ENCODE peak calls at places on chromosomes 11 and 22, in seven cellular contexts. R is bronchial epithelial cell, V is upper lobe of right lung, M is right cardiac atrium, J is fibroblast of lung, U is cardiac muscle cell, A is breast epithelium. H is an unnamed sample. For H3K27me3, the result is how much of the 10 kb centered on the place peaks cover.

GRCh38 chr11:926341-926916 is 759 bp downstream of the AP2A2 start:
- DNase-seq in A (no peak), R (peak), U (peak), V (no peak), M (peak), J (peak), H (no peak)

GRCh38 chr11:76206327-76207081 is at the start of gene WNT11:
- DNase-seq in J (peak), A (no peak), U (peak), V (peak), R (no peak), M (peak), H (peak)

GRCh38 chr11:3138178-3139085 is 26.7 kb downstream of the OSBPL5 start:
- DNase-seq in V (peak), M (peak), J (no peak), R (no peak), A (no peak), U (no peak), H (no peak)

GRCh38 chr22:44638966-44639739 is 62.9 kb upstream of the PRR5 start:
- DNase-seq in M (peak), J (no peak), R (no peak), U (peak), V (peak), A (peak), H (no peak)

GRCh38 chr22:32854351-32854804 is 52.9 kb downstream of the TIMP3 start:
- DNase-seq in A (no peak), R (no peak), U (no peak), V (no peak), J (peak), M (peak), H (no peak)

GRCh38 chr22:44739024-44739423 is 13.4 kb upstream of the ARHGAP8 start:
- DNase-seq in M (peak), R (no peak), A (no peak), J (no peak), V (no peak), U (no peak), H (no peak)

GRCh38 chr11:122743949-122744876 is 88.7 kb downstream of the UBASH3B start:
- DNase-seq in M (no peak), V (no peak), J (no peak), R (no peak), A (no peak), U (no peak), H (peak)

GRCh38 chr11:2089536-2090165 is 49.5 kb downstream of the IGF2 start:
- DNase-seq in R (peak), A (peak), M (no peak), J (peak), V (peak), U (peak), H (peak)

GRCh38 chr11:34299284-34299961 is 58.4 kb downstream of the ABTB2 start:
- DNase-seq in U (no peak), M (no peak), R (no peak), J (no peak), A (no peak), V (no peak), H (no peak)

GRCh38 chr11:74221816-74222215 is 50.7 kb downstream of the PPME1 start:
- DNase-seq in J (no peak), A (no peak), M (no peak), V (no peak), U (peak), R (no peak), H (no peak)

GRCh38 chr11:118910309-118911112 is 15.2 kb downstream of the BCL9L start:
- DNase-seq in U (peak), A (peak), V (peak), M (peak), R (peak), J (peak), H (no peak)

GRCh38 chr11:125925247-125925740 is 20.6 kb upstream of the VSIG10L2 start:
- DNase-seq in V (no peak), J (no peak), U (no peak), M (no peak), R (peak), A (no peak), H (no peak)

DNA sequence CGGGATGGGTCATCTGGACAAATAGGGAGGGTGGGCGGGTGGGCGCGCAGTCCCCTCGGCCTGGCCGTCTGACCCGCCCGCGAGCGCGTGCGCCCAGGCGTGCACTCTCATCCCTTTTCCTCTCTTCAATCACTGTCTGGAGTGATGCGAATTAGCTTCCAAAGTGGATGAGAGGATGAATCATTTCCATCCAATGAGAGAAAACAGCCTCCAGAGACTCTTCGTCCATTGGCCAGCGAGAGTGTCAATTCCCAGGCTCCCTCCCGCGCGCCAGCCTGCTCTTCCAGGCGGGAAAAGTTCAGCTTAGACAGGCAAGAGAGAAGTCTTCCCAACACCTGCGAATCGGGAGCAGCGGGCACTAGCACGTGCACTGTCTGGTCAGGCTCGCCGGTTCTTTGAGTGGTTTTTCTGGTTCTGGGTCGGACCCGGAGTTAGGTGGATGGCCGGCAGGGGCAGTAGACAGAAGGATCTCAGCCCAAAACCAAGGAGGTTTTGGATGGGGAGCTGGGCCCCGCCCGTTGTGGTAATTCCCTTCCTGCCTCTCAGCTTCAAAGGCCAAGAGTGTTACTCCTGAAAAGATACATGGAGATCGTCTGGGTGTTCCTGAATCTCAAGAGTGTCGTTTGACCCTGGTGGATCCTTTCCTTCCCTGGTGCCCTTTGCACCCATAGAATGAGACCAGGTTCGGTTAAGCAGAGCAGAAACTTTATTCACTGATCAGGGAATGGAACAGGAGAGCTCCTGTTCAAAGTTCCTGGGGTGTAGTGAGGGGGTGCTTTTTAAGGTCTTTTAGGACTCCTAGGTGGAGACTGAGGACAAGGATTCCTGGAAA is 33.4 kb upstream of the GLYATL1 start:
- DNase-seq in A (no peak), R (peak), U (peak), V (no peak), J (peak), M (peak), H (no peak)
- H3K27me3 ChIP-seq in A (under half), R (under half), U (half or more), V (half or more), J (under half), M (under half), H (under half)

GRCh38 chr22:48553119-48553518 is 1274.6 kb downstream of the BRD1 start:
- DNase-seq in M (no peak), J (no peak), A (no peak), V (no peak), U (no peak), R (no peak), H (no peak)

GRCh38 chr22:48551716-48552268 is 1275.9 kb downstream of the BRD1 start:
- DNase-seq in R (no peak), A (no peak), J (no peak), V (no peak), U (no peak), M (no peak), H (no peak)

GRCh38 chr22:48554893-48555552 is 1272.7 kb downstream of the BRD1 start:
- DNase-seq in A (no peak), J (no peak), U (no peak), V (no peak), M (no peak), R (no peak), H (no peak)

GRCh38 chr22:48555606-48556005 is 1272.1 kb downstream of the BRD1 start:
- DNase-seq in J (no peak), U (no peak), R (no peak), M (no peak), V (no peak), A (no peak), H (no peak)

DNA sequence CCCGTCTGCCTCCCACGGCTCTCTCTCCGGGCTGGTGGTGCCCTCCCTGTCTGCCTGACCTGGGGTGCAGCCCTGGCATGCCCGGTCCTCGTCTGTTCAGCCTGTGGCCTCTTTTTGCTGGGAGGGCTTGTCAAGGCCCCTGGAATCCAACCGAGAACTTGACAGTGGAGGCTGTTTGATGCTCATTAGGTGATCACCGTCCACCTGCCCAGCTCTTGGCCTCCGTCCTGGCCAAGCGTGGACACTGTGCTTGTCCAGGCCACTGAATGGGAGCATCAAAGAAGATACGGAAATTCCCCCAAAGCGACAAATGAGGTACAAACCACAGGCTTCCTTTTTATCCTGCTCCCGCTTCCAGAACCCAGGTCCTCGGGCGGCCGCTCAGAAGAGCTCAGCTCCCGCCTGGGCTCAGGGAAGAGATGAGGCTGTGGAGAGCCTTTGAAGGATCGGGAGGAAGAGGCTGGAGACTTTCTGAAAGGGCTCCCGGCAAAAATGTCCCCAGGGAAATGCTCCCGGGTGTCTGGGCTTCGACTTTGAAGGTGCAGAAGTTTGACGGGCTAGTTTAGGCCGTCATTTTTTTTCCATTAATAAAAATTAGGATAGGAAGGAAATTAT is 1273.9 kb downstream of the BRD1 start:
- DNase-seq in M (no peak), R (no peak), V (no peak), A (no peak), U (no peak), J (no peak), H (no peak)
- H3K27me3 ChIP-seq in M (under half), R (under half), V (under half), A (half or more), U (under half), J (under half), H (under half)

DNA sequence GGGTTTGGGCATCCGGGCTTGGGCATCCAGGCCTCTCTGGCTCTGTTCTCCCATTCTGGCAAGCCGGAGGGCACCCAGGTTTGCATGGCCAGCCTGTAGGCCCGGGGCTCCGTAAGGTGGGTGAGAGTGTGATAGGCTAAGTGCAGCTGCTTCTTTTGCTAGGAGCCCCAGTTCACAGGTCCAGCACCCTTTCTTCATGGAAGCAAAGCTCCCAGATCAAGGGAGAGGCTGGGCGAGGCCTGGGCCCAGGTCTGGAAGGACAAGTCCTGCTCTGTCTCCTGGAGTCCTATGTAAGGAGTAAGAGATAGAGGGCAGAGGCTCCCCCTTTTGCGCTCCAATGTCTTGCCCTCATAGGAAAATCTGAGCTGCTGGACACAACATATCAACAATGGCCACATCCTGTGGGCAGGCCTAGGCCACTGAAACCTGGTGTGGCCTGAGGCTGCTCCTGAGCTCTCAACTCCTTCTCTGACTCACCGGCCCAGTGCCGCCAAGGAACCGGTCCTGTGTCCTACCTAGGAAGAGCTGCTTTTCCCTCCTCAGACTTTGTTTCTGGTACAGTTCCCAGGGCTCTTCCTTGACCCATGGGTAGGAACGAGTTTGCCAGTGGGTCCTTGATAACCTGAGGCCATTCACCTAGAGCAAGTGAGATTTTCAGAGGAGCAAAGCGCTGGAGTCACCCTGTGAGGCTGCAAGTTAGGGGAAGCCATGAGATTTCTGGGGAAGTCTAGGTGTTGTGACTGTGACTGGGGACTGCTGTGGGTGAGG is 11.7 kb upstream of the PAX6 start:
- DNase-seq in A (no peak), J (no peak), R (no peak), V (no peak), U (no peak), M (no peak), H (no peak)
- H3K27me3 ChIP-seq in A (half or more), J (half or more), R (half or more), V (half or more), U (half or more), M (under half), H (under half)

GRCh38 chr11:62928011-62928410 is 6.8 kb upstream of the CHRM1 start:
- DNase-seq in A (no peak), V (no peak), U (no peak), M (no peak), J (no peak), R (no peak), H (no peak)
- H3K27me3 ChIP-seq in A (under half), V (half or more), U (under half), M (under half), J (under half), R (under half), H (under half)

DNA sequence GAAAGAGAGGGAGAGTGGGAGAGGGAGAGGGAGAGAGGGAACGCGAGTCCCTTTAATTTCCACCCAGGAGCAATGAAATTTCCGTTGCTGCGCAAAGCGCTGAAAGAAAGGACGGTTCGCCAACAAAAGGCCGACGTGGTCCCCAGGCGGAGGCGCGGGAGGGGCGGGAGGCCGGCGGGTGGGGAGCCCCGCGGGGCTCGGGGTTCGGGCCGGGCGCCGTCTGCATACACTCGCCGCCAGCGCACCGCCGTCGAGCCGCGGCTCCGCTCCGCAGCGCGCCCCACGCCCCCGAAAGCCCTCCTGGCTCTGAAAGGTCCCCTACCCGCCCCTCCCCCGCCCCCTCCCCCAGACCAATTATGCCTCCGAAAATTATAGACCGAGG is at the start of gene FGF3:
- DNase-seq in M (no peak), R (no peak), J (no peak), V (no peak), A (no peak), U (no peak), H (no peak)
- H3K27me3 ChIP-seq in M (under half), R (under half), J (under half), V (half or more), A (half or more), U (half or more), H (under half)

GRCh38 chr11:45388472-45388871 is 102.3 kb upstream of the SYT13 start:
- DNase-seq in M (no peak), J (no peak), V (no peak), U (peak), R (no peak), A (no peak), H (no peak)
- H3K27me3 ChIP-seq in M (under half), J (under half), V (under half), U (under half), R (under half), A (under half), H (under half)